ENCODE peak calls at places on chromosome 13, in nine cellular contexts. M is naive B cell, D is iris pigment epithelial cell, W is GM03348, J is sciatic nerve, L is NCI-H226, Y is progenitor cell of endocrine pancreas, K is endothelial cell of umbilical vein, S is NCI-H2171. Q is an unnamed sample.

GRCh38 chr13:64274481-64275217 is 2859.0 kb upstream of the PCDH20 start:
- DNase-seq in Y (no peak), W (no peak), J (no peak), L (peak), S (no peak), D (peak), K (peak), M (no peak), Q (no peak)

GRCh38 chr13:28819748-28820098 is 416 bp upstream of the MTUS2 start:
- DNase-seq in K (peak), Y (peak), D (peak), M (peak), W (peak), J (no peak), S (no peak), L (no peak), Q (no peak)

GRCh38 chr13:32409561-32410440 is 18.1 kb downstream of the N4BP2L1 start:
- DNase-seq in S (no peak), J (peak), W (peak), K (peak), L (no peak), D (peak), Y (no peak), M (no peak), Q (no peak)

GRCh38 chr13:73872397-73872796 is 261.8 kb downstream of the KLF12 start:
- DNase-seq in S (no peak), D (no peak), K (no peak), M (no peak), L (no peak), W (no peak), Y (no peak), J (no peak), Q (no peak)

GRCh38 chr13:21673592-21674270 is 2.9 kb downstream of the FGF9 start:
- DNase-seq in L (peak), W (peak), Y (peak), D (peak), S (no peak), K (peak), M (peak), J (no peak), Q (no peak)

GRCh38 chr13:27967203-27967735 is 1.8 kb downstream of the CDX2 start:
- DNase-seq in Y (no peak), M (peak), S (no peak), D (no peak), J (no peak), W (no peak), L (no peak), K (no peak), Q (no peak)

GRCh38 chr13:29849071-29849541 is 1.3 kb downstream of the UBL3 start:
- DNase-seq in K (peak), L (no peak), W (no peak), Y (no peak), S (no peak), D (peak), M (peak), J (no peak), Q (peak)

GRCh38 chr13:74290324-74290773 is 156.1 kb upstream of the KLF12 start:
- DNase-seq in L (peak), W (peak), S (peak), M (peak), Y (no peak), D (peak), J (no peak), K (peak), Q (no peak)